ENCODE peak calls at places on chromosomes 16 and 17, in four cellular contexts. G is ovary, E is bronchial epithelial cell, J is OCI-LY7. O is an unnamed sample.
A peak's percentile ranks its signal among the peaks of the same experiment; 100 is the strongest.

GRCh38 chr17:64707077-64707591 is 45.0 kb upstream of the SMURF2 start:
- DNase-seq in E (peak; percentile 100), G (peak; percentile 84), J (no peak), O (peak; percentile 96)

GRCh38 chr16:66930189-66930588 is 4.0 kb downstream of the CIAO2B start:
- DNase-seq in G (no peak), E (peak; percentile 85), J (no peak), O (no peak)

GRCh38 chr16:23729503-23730424 is 16.7 kb upstream of the ERN2 start:
- DNase-seq in E (peak; percentile 20), J (no peak), G (no peak), O (no peak)

GRCh38 chr17:68749742-68750562 is 148.8 kb upstream of the FAM20A start:
- DNase-seq in G (no peak), E (peak; percentile 28), J (no peak), O (no peak)

GRCh38 chr17:46822388-46822921 is 4.0 kb upstream of the WNT3 start:
- DNase-seq in E (no peak), J (peak; percentile 49), G (no peak), O (no peak)

GRCh38 chr16:2584742-2585650 is 47.2 kb downstream of the PDPK1 start:
- DNase-seq in J (no peak), G (peak; percentile 74), E (no peak), O (no peak)

GRCh38 chr17:45234641-45235040 is 13.0 kb downstream of the FMNL1 start:
- DNase-seq in E (no peak), G (no peak), J (peak; percentile 76), O (no peak)

GRCh38 chr16:48892884-48893283 is 282.9 kb upstream of the N4BP1 start:
- DNase-seq in J (no peak), G (no peak), E (no peak), O (no peak)

GRCh38 chr17:19703106-19703775 is 13.1 kb downstream of the SLC47A2 start:
- DNase-seq in J (peak; percentile 4), E (no peak), G (no peak), O (no peak)

GRCh38 chr16:9665851-9666271 is 516.4 kb downstream of the GRIN2A start:
- DNase-seq in G (no peak), J (no peak), E (peak; percentile 25), O (no peak)

GRCh38 chr17:46157443-46158107 is 35.7 kb downstream of the KANSL1 start:
- DNase-seq in G (no peak), E (no peak), J (no peak), O (peak; percentile 9)

GRCh38 chr17:31580331-31581021 is 189.0 kb downstream of the RAB11FIP4 start:
- DNase-seq in G (no peak), J (no peak), E (peak; percentile 79), O (no peak)

GRCh38 chr16:14172200-14172805 is 101.2 kb downstream of the MRTFB start:
- DNase-seq in G (no peak), J (no peak), E (peak; percentile 72), O (no peak)

GRCh38 chr16:52580488-52580887 is 33.5 kb upstream of the TOX3 start:
- DNase-seq in J (no peak), G (no peak), E (no peak), O (no peak)

GRCh38 chr16:61246592-61246991 is 789.6 kb downstream of the CDH8 start:
- DNase-seq in J (no peak), G (no peak), E (no peak), O (no peak)

GRCh38 chr16:14028207-14028606 is 42.9 kb upstream of the MRTFB start:
- DNase-seq in G (no peak), J (no peak), E (no peak), O (no peak)

GRCh38 chr16:87881327-87882200 is 12.3 kb upstream of the SLC7A5 start:
- DNase-seq in J (no peak), G (no peak), E (no peak), O (no peak)

GRCh38 chr17:17685775-17686291 is 4.6 kb downstream of the RAI1 start:
- DNase-seq in J (no peak), E (peak; percentile 93), G (peak; percentile 65), O (no peak)

GRCh38 chr17:63961355-63962207 is 11.1 kb downstream of the SCN4A start:
- DNase-seq in E (peak; percentile 59), G (peak; percentile 85), J (peak; percentile 94), O (no peak)

GRCh38 chr17:17682737-17683675 is 1.7 kb downstream of the RAI1 start:
- DNase-seq in E (peak; percentile 43), G (peak; percentile 85), J (peak; percentile 65), O (peak; percentile 59)

GRCh38 chr16:22216191-22216831 is 10.2 kb downstream of the EEF2K start:
- DNase-seq in G (no peak), J (peak; percentile 65), E (no peak), O (no peak)

GRCh38 chr17:48269209-48269608 is 160.8 kb downstream of the SKAP1 start:
- DNase-seq in E (no peak), G (no peak), J (no peak), O (no peak)

GRCh38 chr16:67230809-67231660 is 4.1 kb downstream of the TMEM208 start:
- DNase-seq in G (no peak), J (no peak), E (no peak), O (no peak)

GRCh38 chr16:31876955-31877828 is 3.6 kb downstream of the ZNF267 start:
- DNase-seq in E (peak; percentile 94), G (no peak), J (no peak), O (peak; percentile 65)

GRCh38 chr17:8066841-8067775 is 20.4 kb downstream of the ALOX12B start:
- DNase-seq in E (peak; percentile 56), J (no peak), G (no peak), O (no peak)

GRCh38 chr16:81429045-81429521 is 15.5 kb upstream of the CMIP start:
- DNase-seq in G (peak; percentile 46), E (no peak), J (peak; percentile 77), O (no peak)

GRCh38 chr17:61848896-61849295 is 14.4 kb downstream of the BRIP1 start:
- DNase-seq in E (no peak), G (no peak), J (no peak), O (no peak)

GRCh38 chr16:31064882-31065461 is 9.1 kb downstream of the ZNF668 start:
- DNase-seq in E (peak; percentile 84), G (no peak), J (no peak), O (peak; percentile 82)

GRCh38 chr16:65500919-65501318 is 379.1 kb upstream of the CDH11 start:
- DNase-seq in E (no peak), G (no peak), J (no peak), O (no peak)

GRCh38 chr16:65494080-65494479 is 372.2 kb upstream of the CDH11 start:
- DNase-seq in G (no peak), J (no peak), E (no peak), O (no peak)

GRCh38 chr16:65494609-65495008 is 372.7 kb upstream of the CDH11 start:
- DNase-seq in J (no peak), E (no peak), G (no peak), O (no peak)

GRCh38 chr16:65500007-65500406 is 378.1 kb upstream of the CDH11 start:
- DNase-seq in E (peak; percentile 78), G (no peak), J (no peak), O (no peak)

DNA sequence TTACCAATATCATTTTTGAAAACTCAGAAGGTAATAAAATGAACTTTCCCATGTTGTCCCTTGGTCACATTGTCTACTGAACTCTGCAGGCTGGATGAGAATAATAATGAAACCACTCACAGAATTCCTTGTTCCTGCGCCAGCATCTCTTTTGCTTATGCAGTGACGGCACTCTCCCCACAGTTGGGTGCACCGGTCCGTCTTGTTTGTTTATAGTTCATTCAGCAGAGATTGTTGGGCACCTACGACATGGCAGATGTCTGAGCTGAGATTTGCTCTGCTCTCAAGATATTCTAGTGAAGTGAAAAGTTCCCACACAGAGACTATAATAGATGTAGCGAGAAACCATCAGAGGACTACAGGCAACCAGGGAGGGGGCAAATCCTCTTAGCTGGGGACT is 375.7 kb upstream of the CDH11 start:
- DNase-seq in J (no peak), E (no peak), G (no peak), O (no peak)
- H3K4me3 ChIP-seq in J (no peak overlapping the region), E (no peak overlapping the region), G (no peak overlapping the region), O (no peak overlapping the region)

DNA sequence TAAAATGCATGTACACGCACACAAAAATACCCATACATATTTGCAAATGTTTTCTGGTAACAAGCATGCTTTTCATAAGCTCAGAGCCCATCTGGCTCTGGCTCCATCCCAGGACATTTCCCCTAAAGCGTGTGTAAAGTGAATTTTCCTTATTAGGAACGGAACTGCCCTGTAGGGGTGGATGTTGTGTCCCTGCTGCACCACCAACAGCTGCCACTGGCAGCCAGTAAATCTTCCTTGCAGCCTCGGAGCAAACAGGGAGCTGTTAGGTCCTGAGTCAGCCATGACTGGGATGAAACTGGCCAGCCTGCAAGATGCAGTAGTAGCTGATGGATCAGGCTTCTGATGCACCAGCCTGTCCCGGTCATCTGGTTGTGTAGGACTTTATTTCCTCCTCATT is 393.6 kb downstream of the UTP18 start:
- DNase-seq in J (no peak), E (no peak), G (no peak), O (no peak)
- TF ChIP-seq CTCF in J (no peak), E (no peak), G (no peak), O (no peak)

GRCh38 chr16:83137894-83138293 is 511.1 kb downstream of the CDH13 start:
- DNase-seq in E (no peak), G (no peak), J (no peak), O (no peak)
- H3K4me3 ChIP-seq in E (no peak overlapping the region), G (peak overlapping the region; percentile 27), J (peak overlapping the region; percentile 60), O (peak overlapping the region; percentile 52)

GRCh38 chr17:4559851-4560820 is at the start of gene GGT6:
- DNase-seq in J (no peak), G (peak; percentile 64), E (peak; percentile 45), O (no peak)

GRCh38 chr17:4558311-4558972 is 1.9 kb downstream of the GGT6 start:
- DNase-seq in E (no peak), G (no peak), J (no peak), O (no peak)

GRCh38 chr17:4559139-4559791 is 1.1 kb downstream of the GGT6 start:
- DNase-seq in G (peak; percentile 46), E (no peak), J (no peak), O (no peak)

GRCh38 chr17:4562000-4562969 is 1.9 kb upstream of the GGT6 start:
- DNase-seq in J (peak; percentile 32), G (no peak), E (no peak), O (no peak)

GRCh38 chr17:4560837-4561241 is 462 bp upstream of the GGT6 start:
- DNase-seq in J (no peak), E (no peak), G (peak; percentile 72), O (no peak)
- TF ChIP-seq CTCF in J (peak; percentile 55), E (peak; percentile 3), G (peak; percentile 13), O (no peak)

GRCh38 chr17:42421479-42422332 is 1.4 kb downstream of the CAVIN1 start:
- DNase-seq in E (peak; percentile 38), G (peak; percentile 83), J (no peak), O (no peak)

GRCh38 chr17:42422412-42422957 is 571 bp downstream of the CAVIN1 start:
- DNase-seq in J (no peak), G (peak; percentile 62), E (no peak), O (no peak)

GRCh38 chr17:42422958-42423712 is at the start of gene CAVIN1:
- DNase-seq in E (peak; percentile 87), G (peak; percentile 100), J (no peak), O (peak; percentile 92)

GRCh38 chr17:42424991-42425610 is 2.0 kb upstream of the CAVIN1 start:
- DNase-seq in E (no peak), J (no peak), G (no peak), O (no peak)

GRCh38 chr17:42423766-42424165 is 710 bp upstream of the CAVIN1 start:
- DNase-seq in E (no peak), G (no peak), J (no peak), O (no peak)
- H3K4me3 ChIP-seq in E (no peak overlapping the region), G (peak overlapping the region; percentile 28), J (no peak overlapping the region), O (peak overlapping the region; percentile 50)

GRCh38 chr17:79126139-79126538 is 51.5 kb downstream of the ENGASE start:
- DNase-seq in E (no peak), J (peak; percentile 11), G (no peak), O (no peak)
- TF ChIP-seq CTCF in E (peak; percentile 16), J (peak; percentile 48), G (no peak), O (peak; percentile 1)